ENCODE peak calls at places on chromosomes 3 and 15, in six cellular contexts. A is BE2C; F is left ventricle myocardium inferior; C is pancreas; B is CD8-positive, alpha-beta memory T cell; V is left lung. J is an unnamed sample. For H3K4me1 and H3K27me3, the result is how much of the 10 kb centered on the place peaks cover.

GRCh38 chr15:37931868-37932267 is 2.6 kb upstream of the TMCO5A start:
- DNase-seq in V (no peak), F (no peak), C (no peak), A (no peak), B (no peak), J (no peak)

GRCh38 chr3:42183991-42184621 is 81.9 kb downstream of the CCK start:
- DNase-seq in A (no peak), B (no peak), V (no peak), C (no peak), F (no peak), J (no peak)

GRCh38 chr15:50907866-50908208 is 646 bp upstream of the AP4E1 start:
- DNase-seq in V (peak), A (no peak), B (peak), F (no peak), C (no peak), J (peak)

GRCh38 chr3:129602730-129603560 is 3.5 kb downstream of the PLXND1 start:
- DNase-seq in V (peak), F (peak), B (no peak), A (peak), C (peak), J (no peak)

GRCh38 chr3:122694966-122695365 is 14.3 kb downstream of the PARP14 start:
- DNase-seq in B (no peak), V (no peak), F (no peak), A (no peak), C (no peak), J (no peak)

GRCh38 chr15:87764461-87765236 is 491.9 kb downstream of the NTRK3 start:
- DNase-seq in B (no peak), C (no peak), F (no peak), A (no peak), V (no peak), J (no peak)

GRCh38 chr3:190384241-190384863 is 3.6 kb upstream of the CLDN16 start:
- DNase-seq in F (no peak), C (no peak), B (no peak), A (no peak), V (peak), J (no peak)

GRCh38 chr3:65326574-65326973 is 638.8 kb upstream of the ADAMTS9 start:
- DNase-seq in A (no peak), V (no peak), C (no peak), F (no peak), B (no peak), J (no peak)

GRCh38 chr3:59831394-59831793 is 781.6 kb upstream of the CFAP20DC start:
- DNase-seq in F (no peak), B (no peak), V (no peak), C (no peak), A (no peak), J (no peak)

GRCh38 chr15:92578096-92578835 is 77.3 kb downstream of the FAM174B start:
- DNase-seq in C (no peak), A (no peak), V (no peak), B (no peak), F (no peak), J (no peak)

GRCh38 chr15:48989175-48989574 is 25.5 kb upstream of the SHC4 start:
- DNase-seq in F (no peak), V (no peak), A (no peak), C (no peak), B (no peak), J (no peak)

GRCh38 chr3:163328680-163329079 is 1749.6 kb downstream of the SI start:
- DNase-seq in V (no peak), A (no peak), B (no peak), C (no peak), F (no peak), J (no peak)

GRCh38 chr3:18444597-18445420 is 19.7 kb upstream of the SATB1 start:
- DNase-seq in A (peak), V (peak), B (peak), F (peak), C (peak), J (peak)

GRCh38 chr15:27127834-27128570 is 157.0 kb downstream of the GABRG3 start:
- DNase-seq in A (no peak), V (no peak), F (no peak), C (no peak), B (no peak), J (no peak)

GRCh38 chr3:20040476-20041196 is 390 bp downstream of the KAT2B start:
- DNase-seq in F (peak), V (peak), B (peak), C (peak), A (peak), J (peak)

GRCh38 chr3:139491966-139492365 is 15.7 kb upstream of the RBP2 start:
- DNase-seq in C (no peak), F (no peak), A (peak), B (no peak), V (no peak), J (no peak)

GRCh38 chr15:51991141-51991540 is 19.6 kb upstream of the LEO1 start:
- DNase-seq in C (no peak), B (no peak), F (no peak), A (no peak), V (no peak), J (no peak)

GRCh38 chr15:96359772-96360498 is 29.4 kb downstream of the NR2F2 start:
- DNase-seq in C (no peak), B (no peak), A (no peak), F (no peak), V (no peak), J (no peak)

GRCh38 chr15:71272932-71273331 is 157.7 kb downstream of the THSD4 start:
- DNase-seq in A (no peak), B (no peak), C (no peak), F (no peak), V (no peak), J (no peak)

GRCh38 chr3:15331606-15332404 is 581 bp downstream of the SH3BP5 start:
- DNase-seq in C (peak), V (no peak), B (peak), F (peak), A (peak), J (peak)

GRCh38 chr15:83063555-83063954 is 3.5 kb downstream of the BTBD1 start:
- DNase-seq in F (no peak), V (no peak), B (no peak), C (no peak), A (no peak), J (no peak)

GRCh38 chr3:33439421-33440327 is 531 bp downstream of the UBP1 start:
- DNase-seq in A (peak), C (peak), F (peak), V (peak), B (peak), J (peak)

GRCh38 chr3:113557374-113557773 is 25.0 kb downstream of the SIDT1 start:
- DNase-seq in B (no peak), V (no peak), C (no peak), F (no peak), A (no peak), J (no peak)

GRCh38 chr15:60791216-60791615 is 312.3 kb upstream of the ICE2 start:
- DNase-seq in V (no peak), A (no peak), F (no peak), C (no peak), B (no peak), J (no peak)

GRCh38 chr3:61077551-61077950 is 173.7 kb downstream of the FHIT start:
- DNase-seq in V (no peak), A (no peak), F (no peak), B (no peak), C (no peak), J (no peak)

GRCh38 chr3:31670136-31670535 is 137.4 kb downstream of the STT3B start:
- DNase-seq in A (no peak), B (no peak), V (no peak), C (no peak), F (no peak), J (no peak)

GRCh38 chr3:141255864-141256263 is 24.2 kb downstream of the PXYLP1 start:
- DNase-seq in F (no peak), C (no peak), A (peak), B (peak), V (no peak), J (peak)

GRCh38 chr3:12695112-12695511 is 31.2 kb upstream of the RAF1 start:
- DNase-seq in V (no peak), A (no peak), C (no peak), F (no peak), B (no peak), J (no peak)

GRCh38 chr3:51385621-51386091 is 565 bp downstream of the MANF start:
- DNase-seq in C (peak), A (no peak), F (no peak), V (no peak), B (no peak), J (peak)

GRCh38 chr3:197031315-197032285 is 2.0 kb upstream of the MELTF start:
- DNase-seq in C (no peak), A (peak), F (peak), V (peak), B (no peak), J (no peak)

GRCh38 chr3:149016669-149017541 is 25.6 kb downstream of the GYG1 start:
- DNase-seq in B (no peak), F (no peak), C (no peak), A (no peak), V (no peak), J (no peak)

GRCh38 chr3:65444448-65444815 is 594.3 kb downstream of the MAGI1 start:
- DNase-seq in B (no peak), C (no peak), V (no peak), A (no peak), F (no peak), J (no peak)

GRCh38 chr3:66450389-66451022 is 50.3 kb downstream of the LRIG1 start:
- DNase-seq in C (no peak), A (no peak), B (no peak), F (peak), V (no peak), J (no peak)

GRCh38 chr3:101602731-101603130 is 28.8 kb downstream of the PCNP start:
- DNase-seq in F (no peak), A (no peak), B (no peak), C (no peak), V (no peak), J (no peak)

GRCh38 chr15:92968926-92969664 is 69.0 kb downstream of the CHD2 start:
- DNase-seq in B (no peak), C (no peak), V (no peak), F (no peak), A (no peak), J (no peak)

GRCh38 chr15:33706173-33706572 is 262.1 kb upstream of the CHRM5 start:
- DNase-seq in A (no peak), B (no peak), F (no peak), C (no peak), V (no peak), J (no peak)

GRCh38 chr15:43225201-43225949 is 4.6 kb upstream of the EPB42 start:
- DNase-seq in A (peak), V (no peak), B (no peak), F (no peak), C (no peak), J (peak)

GRCh38 chr3:119643094-119643493 is 17.3 kb downstream of the POPDC2 start:
- DNase-seq in F (no peak), V (no peak), B (no peak), A (no peak), C (no peak), J (no peak)

GRCh38 chr3:170977911-170978310 is 48.6 kb downstream of the SLC2A2 start:
- DNase-seq in A (no peak), V (no peak), F (no peak), C (no peak), B (no peak), J (no peak)
- H3K4me1 ChIP-seq in A (under half), V (under half), F (under half), C (under half), B (under half), J (under half)

DNA sequence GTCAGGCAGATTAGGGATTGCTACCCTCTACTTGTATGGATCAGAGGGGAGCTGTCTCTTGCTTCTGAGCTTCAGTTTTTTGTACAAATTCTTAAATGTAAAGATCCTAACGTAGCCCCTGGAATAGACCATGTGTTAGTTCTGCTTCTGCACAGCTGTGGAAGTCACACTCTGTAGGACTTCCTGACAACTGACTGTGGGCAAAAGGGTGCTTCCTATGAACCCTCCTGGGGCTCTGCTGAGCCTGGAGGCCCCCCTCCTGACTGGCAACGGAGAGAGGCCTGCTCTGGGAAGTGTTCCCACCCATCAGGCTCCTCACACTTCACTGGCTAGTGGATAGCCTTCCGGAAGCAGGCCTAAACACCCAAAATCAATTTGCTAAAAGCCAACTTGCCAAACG is 131.0 kb downstream of the RPLP1 start:
- DNase-seq in V (no peak), F (no peak), B (no peak), C (no peak), A (no peak), J (no peak)
- H3K27me3 ChIP-seq in V (under half), F (under half), B (under half), C (under half), A (under half), J (under half)

GRCh38 chr15:78060232-78060631 is 17.3 kb downstream of the TBC1D2B start:
- DNase-seq in B (no peak), C (no peak), A (no peak), V (no peak), F (no peak), J (no peak)
- H3K4me1 ChIP-seq in B (half or more), C (under half), A (under half), V (half or more), F (half or more), J (half or more)

GRCh38 chr15:45112143-45112591 is 1.8 kb downstream of the DUOX2 start:
- DNase-seq in A (no peak), C (no peak), F (no peak), V (no peak), B (no peak), J (no peak)
- H3K27me3 ChIP-seq in A (under half), C (under half), F (half or more), V (half or more), B (half or more), J (under half)

DNA sequence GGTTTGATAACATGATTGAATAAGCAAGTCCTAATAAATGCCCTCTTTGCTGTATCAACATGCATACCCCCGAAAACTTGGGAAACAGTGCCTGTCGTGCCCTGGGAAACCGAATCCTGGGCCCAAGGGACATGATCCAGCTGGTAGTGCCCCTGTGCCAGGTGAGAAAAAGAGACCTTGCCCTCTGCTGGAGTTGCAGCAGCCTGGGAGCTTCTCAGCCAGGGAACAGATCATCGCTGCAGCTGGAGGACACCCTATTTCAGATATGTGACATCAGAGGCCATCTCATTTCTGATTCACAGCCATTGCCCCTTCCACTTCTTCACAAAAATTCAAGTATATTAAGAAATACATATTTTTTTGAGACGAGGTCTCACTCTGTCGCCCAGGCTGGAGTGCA is 32.3 kb downstream of the STOML1 start:
- DNase-seq in F (no peak), A (no peak), B (no peak), V (no peak), C (no peak), J (no peak)
- H3K4me1 ChIP-seq in F (under half), A (under half), B (under half), V (under half), C (under half), J (under half)

GRCh38 chr3:184538600-184539431 is 22.8 kb upstream of the EPHB3 start:
- DNase-seq in A (no peak), B (no peak), C (no peak), F (no peak), V (no peak), J (no peak)

GRCh38 chr3:184537885-184538599 is 23.5 kb upstream of the EPHB3 start:
- DNase-seq in C (no peak), B (no peak), A (no peak), F (no peak), V (no peak), J (no peak)

GRCh38 chr3:184531580-184532290 is 29.9 kb upstream of the EPHB3 start:
- DNase-seq in V (no peak), B (no peak), C (no peak), A (no peak), F (no peak), J (no peak)

DNA sequence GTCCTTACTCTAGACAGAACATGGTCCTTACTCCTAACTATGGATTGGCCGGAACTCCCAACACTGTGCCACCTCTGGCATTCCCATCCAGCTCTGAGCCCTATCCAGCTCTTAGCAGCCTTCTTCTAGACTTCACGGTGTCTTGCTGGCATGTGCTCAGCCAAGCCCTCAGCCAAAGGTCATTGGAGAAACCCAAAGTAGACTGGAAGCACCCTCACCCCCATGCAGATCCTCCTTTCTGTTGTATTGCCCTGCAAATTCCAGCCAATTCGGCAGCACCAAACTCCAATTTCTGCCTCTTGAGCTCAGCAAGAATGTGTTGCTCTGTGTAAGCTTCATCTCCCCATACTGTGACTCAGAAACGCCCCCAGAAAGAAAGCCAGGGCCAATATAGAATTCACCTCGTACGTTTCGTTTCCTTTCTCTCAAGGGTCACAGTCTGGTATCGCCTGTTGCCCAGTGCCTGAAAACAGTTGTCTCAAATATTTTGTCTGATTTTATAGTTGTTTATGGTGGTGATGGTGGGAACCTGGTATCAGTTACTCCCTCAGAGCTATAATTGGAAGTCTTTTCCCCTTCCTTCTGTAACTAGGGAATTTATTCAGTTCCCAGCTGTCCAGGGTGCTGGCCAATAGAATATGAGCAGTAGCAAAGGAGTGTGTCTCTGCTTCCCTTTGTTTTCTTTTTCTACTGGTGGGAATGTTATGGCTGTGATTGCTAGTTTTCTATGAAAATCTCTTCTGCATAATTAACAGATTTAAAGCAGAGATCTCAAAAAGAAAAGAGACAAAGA is 28.4 kb upstream of the EPHB3 start:
- DNase-seq in C (no peak), V (no peak), B (no peak), F (no peak), A (no peak), J (no peak)
- H3K27me3 ChIP-seq in C (under half), V (under half), B (under half), F (half or more), A (half or more), J (under half)

DNA sequence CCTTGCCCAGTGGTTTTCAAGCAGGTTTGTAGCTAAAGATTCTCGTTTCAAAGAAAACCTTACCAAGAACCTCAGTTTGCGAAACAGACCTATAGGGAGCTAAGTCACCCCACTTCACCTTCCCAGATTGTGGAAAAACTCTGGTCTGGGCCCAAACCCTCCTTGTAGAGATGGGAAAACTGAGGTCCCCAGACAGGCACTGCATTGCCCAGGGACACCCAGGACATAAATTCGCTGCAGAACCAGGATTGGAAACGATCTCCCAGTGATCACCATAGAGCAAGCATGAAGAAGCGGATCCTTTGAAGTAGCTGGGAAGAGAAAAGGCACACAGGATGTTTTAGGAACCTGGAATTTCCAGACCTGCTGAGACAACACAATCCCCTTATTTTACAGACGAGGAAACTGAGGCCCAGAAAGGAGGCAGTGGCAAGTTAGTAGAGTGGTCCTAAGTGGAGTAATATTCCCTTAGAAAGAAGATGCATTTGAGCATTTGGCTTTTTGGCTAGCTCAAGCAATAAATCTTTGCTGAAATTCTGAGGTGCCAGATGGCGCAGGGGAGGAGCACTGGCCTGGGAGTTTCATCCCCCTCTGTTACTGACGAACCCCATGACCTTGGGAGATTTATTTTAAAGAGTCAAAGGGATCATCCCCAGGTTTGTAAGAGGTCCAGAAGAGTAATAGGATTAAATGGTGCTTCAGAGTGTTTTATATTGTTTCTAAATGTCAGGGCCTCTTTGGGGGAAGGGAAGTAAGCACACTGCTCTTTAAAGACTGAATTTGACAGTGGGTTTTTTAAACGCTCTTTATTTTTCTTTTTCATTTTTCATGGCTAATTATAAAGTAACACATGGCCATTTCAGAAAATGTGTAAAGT is 85.3 kb upstream of the PIAS1 start:
- DNase-seq in A (no peak), V (no peak), B (no peak), F (no peak), C (no peak), J (no peak)
- H3K4me1 ChIP-seq in A (under half), V (under half), B (under half), F (under half), C (under half), J (under half)

GRCh38 chr15:65970937-65971740 is 101.8 kb downstream of the RAB11A start:
- DNase-seq in A (no peak), B (no peak), V (no peak), C (no peak), F (no peak), J (no peak)
- H3K27me3 ChIP-seq in A (under half), B (under half), V (under half), C (under half), F (half or more), J (under half)